ENCODE peak calls at places on chromosomes 6 and 20, in four cellular contexts. J is SK-N-SH, Z is HepG2, O is GM12878. D is an unnamed sample.

GRCh38 chr6:144480518-144480917 is 195.4 kb downstream of the UTRN start:
- DNase-seq in J (no peak), Z (no peak), O (no peak), D (no peak)

GRCh38 chr20:53677447-53678314 is 84.0 kb upstream of the ZNF217 start:
- DNase-seq in J (no peak), Z (peak), O (no peak), D (peak)

GRCh38 chr20:4949833-4950178 is 51.5 kb downstream of the SLC23A2 start:
- DNase-seq in J (peak), Z (peak), O (no peak), D (peak)

GRCh38 chr20:58967652-58968429 is 13.2 kb upstream of the NELFCD start:
- DNase-seq in J (no peak), Z (no peak), O (no peak), D (no peak)

GRCh38 chr20:15239542-15240206 is 902.3 kb upstream of the FLRT3 start:
- DNase-seq in J (no peak), Z (no peak), O (no peak), D (no peak)

GRCh38 chr20:56689852-56690485 is 60.9 kb downstream of the TFAP2C start:
- DNase-seq in J (no peak), Z (no peak), O (no peak), D (no peak)

GRCh38 chr6:20978176-20978614 is 443.9 kb downstream of the CDKAL1 start:
- DNase-seq in J (no peak), Z (no peak), O (peak), D (no peak)

GRCh38 chr20:2149507-2149906 is 47.9 kb downstream of the STK35 start:
- DNase-seq in J (no peak), Z (no peak), O (no peak), D (no peak)

GRCh38 chr20:10578607-10579006 is 95.2 kb downstream of the JAG1 start:
- DNase-seq in J (no peak), Z (peak), O (no peak), D (no peak)

GRCh38 chr20:5070570-5070969 is 49.2 kb downstream of the PCNA start:
- DNase-seq in J (no peak), Z (peak), O (no peak), D (no peak)

GRCh38 chr6:107230448-107230847 is 115.1 kb upstream of the BEND3 start:
- DNase-seq in J (no peak), Z (no peak), O (no peak), D (no peak)

GRCh38 chr6:31750411-31751022 is 10.7 kb downstream of the MSH5 start:
- DNase-seq in J (no peak), Z (no peak), O (no peak), D (peak)

GRCh38 chr6:97850458-97851218 is 567.6 kb upstream of the MMS22L start:
- DNase-seq in J (no peak), Z (no peak), O (no peak), D (no peak)

GRCh38 chr6:125236536-125237327 is 65.0 kb downstream of the HDDC2 start:
- DNase-seq in J (no peak), Z (no peak), O (no peak), D (no peak)

GRCh38 chr6:3240595-3240994 is 13.1 kb upstream of the TUBB2B start:
- DNase-seq in J (no peak), Z (no peak), O (no peak), D (no peak)

GRCh38 chr6:107179004-107179403 is 63.7 kb upstream of the BEND3 start:
- DNase-seq in J (no peak), Z (no peak), O (no peak), D (peak)

GRCh38 chr20:7503501-7503900 is 436.8 kb downstream of the HAO1 start:
- DNase-seq in J (no peak), Z (no peak), O (no peak), D (no peak)

GRCh38 chr6:97947841-97948240 is 664.8 kb upstream of the MMS22L start:
- DNase-seq in J (peak), Z (peak), O (no peak), D (no peak)

GRCh38 chr20:44901972-44902371 is 7.9 kb upstream of the PABPC1L start:
- DNase-seq in J (no peak), Z (no peak), O (no peak), D (no peak)

GRCh38 chr6:106618324-106618723 is 11.0 kb downstream of the RTN4IP1 start:
- DNase-seq in J (no peak), Z (no peak), O (no peak), D (no peak)

GRCh38 chr6:128519132-128519930 is 1.1 kb downstream of the PTPRK start:
- DNase-seq in J (peak), Z (peak), O (no peak), D (no peak)

GRCh38 chr20:39248851-39249485 is 286.8 kb downstream of the DHX35 start:
- DNase-seq in J (no peak), Z (no peak), O (no peak), D (no peak)

GRCh38 chr6:97175806-97176205 is 107.2 kb downstream of the MMS22L start:
- DNase-seq in J (no peak), Z (no peak), O (no peak), D (no peak)

GRCh38 chr20:12827796-12828406 is 180.9 kb upstream of the SPTLC3 start:
- DNase-seq in J (no peak), Z (no peak), O (no peak), D (no peak)

GRCh38 chr6:113361014-113361645 is 496.0 kb upstream of the MARCKS start:
- DNase-seq in J (no peak), Z (peak), O (no peak), D (no peak)

GRCh38 chr6:76518443-76518842 is 446.0 kb upstream of the IMPG1 start:
- DNase-seq in J (no peak), Z (no peak), O (no peak), D (no peak)

GRCh38 chr6:167130008-167130677 is 7.2 kb downstream of the CCR6 start:
- DNase-seq in J (no peak), Z (no peak), O (no peak), D (no peak)

GRCh38 chr6:95431637-95432228 is 145.6 kb upstream of the MANEA start:
- DNase-seq in J (peak), Z (peak), O (no peak), D (peak)

GRCh38 chr6:132081338-132081737 is 130.2 kb upstream of the CCN2 start:
- DNase-seq in J (no peak), Z (no peak), O (no peak), D (no peak)

GRCh38 chr20:32282461-32282860 is 5.0 kb downstream of the KIF3B start:
- DNase-seq in J (no peak), Z (no peak), O (no peak), D (no peak)

GRCh38 chr20:33554914-33555420 is 65.1 kb downstream of the CBFA2T2 start:
- DNase-seq in J (no peak), Z (peak), O (peak), D (peak)

GRCh38 chr6:106870069-106870468 is 104.5 kb downstream of the CD24 start:
- DNase-seq in J (no peak), Z (peak), O (no peak), D (no peak)

GRCh38 chr6:41160933-41161332 is 2.0 kb downstream of the TREM2 start:
- DNase-seq in J (no peak), Z (no peak), O (no peak), D (no peak)

GRCh38 chr6:41161380-41161779 is 1.5 kb downstream of the TREM2 start:
- DNase-seq in J (no peak), Z (no peak), O (no peak), D (no peak)

GRCh38 chr6:41157323-41157722 is 3.2 kb upstream of the TREML1 start:
- DNase-seq in J (no peak), Z (no peak), O (no peak), D (no peak)

GRCh38 chr6:41161851-41162552 is 914 bp downstream of the TREM2 start:
- DNase-seq in J (no peak), Z (no peak), O (no peak), D (no peak)

GRCh38 chr6:41159415-41160082 is 3.4 kb downstream of the TREM2 start:
- DNase-seq in J (no peak), Z (no peak), O (no peak), D (no peak)
- TF ChIP-seq MAX in J (no peak), Z (no peak), O (no peak), D (no peak)

DNA sequence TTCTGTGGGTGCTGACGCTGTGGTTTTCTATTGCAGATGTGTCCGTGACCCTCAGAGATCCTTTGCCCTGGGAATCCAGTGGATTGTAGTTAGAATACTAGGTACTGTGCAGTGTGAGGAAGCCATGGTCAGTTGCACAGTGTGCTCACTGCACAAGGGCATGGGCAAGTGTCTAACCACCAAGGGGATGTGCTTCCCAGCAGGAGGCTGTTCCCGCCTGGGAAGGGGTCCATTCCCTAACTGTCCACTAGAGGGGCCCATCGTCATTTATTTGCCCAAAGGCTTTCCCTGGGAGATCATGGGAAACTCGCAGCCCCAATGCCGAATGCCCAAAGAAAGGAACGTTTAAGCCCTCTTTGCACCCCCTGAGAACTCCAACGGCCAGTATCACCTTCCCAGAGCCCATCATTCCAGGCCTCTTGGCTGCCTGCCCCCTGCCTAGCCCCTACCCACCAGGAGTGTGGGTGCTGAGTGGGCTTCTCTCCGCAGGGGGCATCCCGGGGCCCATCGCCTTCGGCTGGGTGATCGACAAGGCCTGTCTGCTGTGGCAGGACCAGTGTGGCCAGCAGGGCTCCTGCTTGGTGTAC is 26.2 kb downstream of the SLCO4A1 start:
- DNase-seq in J (peak), Z (peak), O (no peak), D (peak)
- TF ChIP-seq MXI1 in J (no peak), Z (no peak), O (no peak), D (no peak)

GRCh38 chr20:3744806-3745685 is 12.6 kb downstream of the HSPA12B start:
- DNase-seq in J (peak), Z (peak), O (no peak), D (peak)
- TF ChIP-seq MAX in J (no peak), Z (peak), O (no peak), D (peak)

DNA sequence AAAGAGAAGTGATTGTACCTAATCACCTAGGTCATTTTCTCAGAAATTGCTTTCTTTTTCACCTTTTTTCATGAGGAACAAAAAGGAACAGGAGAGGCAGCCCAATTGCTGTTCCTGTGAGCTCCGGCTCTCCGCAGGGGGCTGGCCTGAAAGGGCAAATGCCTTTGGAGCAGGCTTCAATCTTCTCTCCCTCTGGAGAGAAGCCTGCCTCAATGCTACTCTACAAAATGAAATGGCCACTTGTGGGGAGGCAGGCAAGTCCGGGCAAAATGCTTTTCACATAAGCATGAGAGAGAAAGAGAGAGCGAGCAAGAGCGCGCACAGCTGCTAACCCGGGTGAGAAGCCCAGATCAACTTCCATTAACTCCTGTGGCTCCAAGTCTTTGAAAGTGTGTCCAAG is 357.0 kb upstream of the SULF2 start:
- DNase-seq in J (no peak), Z (no peak), O (no peak), D (no peak)
- TF ChIP-seq MXI1 in J (no peak), Z (no peak), O (no peak), D (no peak)

GRCh38 chr6:165662671-165663282 is at the start of gene PDE10A:
- DNase-seq in J (peak), Z (no peak), O (no peak), D (no peak)
- TF ChIP-seq MAX in J (no peak), Z (no peak), O (no peak), D (no peak)

DNA sequence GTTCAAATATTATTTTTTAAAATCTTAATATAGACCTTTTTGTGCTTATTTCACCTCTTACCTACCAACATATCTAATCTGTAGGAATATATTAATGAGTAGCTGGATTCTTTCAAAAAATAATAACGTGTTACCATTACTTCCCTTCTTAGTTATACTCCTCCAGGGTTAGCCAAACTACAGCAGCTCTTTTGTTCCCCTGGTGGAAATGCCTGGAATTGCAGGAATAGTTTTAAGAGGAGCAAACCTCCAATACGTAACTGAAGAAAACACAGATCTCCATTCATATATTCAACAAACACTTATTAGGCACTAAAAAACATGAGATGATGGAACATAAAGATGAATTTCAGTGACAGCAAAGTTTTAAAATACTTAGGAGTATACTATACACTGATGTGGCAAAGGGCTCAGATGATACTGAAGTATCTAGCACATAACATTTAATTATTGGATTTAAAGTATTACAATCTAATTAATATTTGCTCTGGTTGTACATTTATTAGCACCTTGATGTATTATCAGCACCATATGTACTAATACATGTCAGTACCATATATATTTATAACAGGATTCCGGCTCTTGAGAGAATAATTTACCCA is 78.3 kb downstream of the TBX18 start:
- DNase-seq in J (peak), Z (peak), O (no peak), D (peak)
- TF ChIP-seq MXI1 in J (no peak), Z (no peak), O (no peak), D (no peak)

GRCh38 chr20:18615020-18615652 is 27.3 kb downstream of the DTD1 start:
- DNase-seq in J (no peak), Z (no peak), O (no peak), D (no peak)
- TF ChIP-seq MAX in J (no peak), Z (no peak), O (no peak), D (no peak)

GRCh38 chr6:148535976-148536375 is 193.3 kb downstream of the SASH1 start:
- DNase-seq in J (no peak), Z (no peak), O (no peak), D (no peak)

GRCh38 chr6:148532698-148533097 is 190.1 kb downstream of the SASH1 start:
- DNase-seq in J (no peak), Z (no peak), O (no peak), D (no peak)

GRCh38 chr6:148530976-148531375 is 188.3 kb downstream of the SASH1 start:
- DNase-seq in J (no peak), Z (no peak), O (no peak), D (no peak)

GRCh38 chr6:148534871-148535270 is 192.2 kb downstream of the SASH1 start:
- DNase-seq in J (no peak), Z (no peak), O (no peak), D (no peak)

DNA sequence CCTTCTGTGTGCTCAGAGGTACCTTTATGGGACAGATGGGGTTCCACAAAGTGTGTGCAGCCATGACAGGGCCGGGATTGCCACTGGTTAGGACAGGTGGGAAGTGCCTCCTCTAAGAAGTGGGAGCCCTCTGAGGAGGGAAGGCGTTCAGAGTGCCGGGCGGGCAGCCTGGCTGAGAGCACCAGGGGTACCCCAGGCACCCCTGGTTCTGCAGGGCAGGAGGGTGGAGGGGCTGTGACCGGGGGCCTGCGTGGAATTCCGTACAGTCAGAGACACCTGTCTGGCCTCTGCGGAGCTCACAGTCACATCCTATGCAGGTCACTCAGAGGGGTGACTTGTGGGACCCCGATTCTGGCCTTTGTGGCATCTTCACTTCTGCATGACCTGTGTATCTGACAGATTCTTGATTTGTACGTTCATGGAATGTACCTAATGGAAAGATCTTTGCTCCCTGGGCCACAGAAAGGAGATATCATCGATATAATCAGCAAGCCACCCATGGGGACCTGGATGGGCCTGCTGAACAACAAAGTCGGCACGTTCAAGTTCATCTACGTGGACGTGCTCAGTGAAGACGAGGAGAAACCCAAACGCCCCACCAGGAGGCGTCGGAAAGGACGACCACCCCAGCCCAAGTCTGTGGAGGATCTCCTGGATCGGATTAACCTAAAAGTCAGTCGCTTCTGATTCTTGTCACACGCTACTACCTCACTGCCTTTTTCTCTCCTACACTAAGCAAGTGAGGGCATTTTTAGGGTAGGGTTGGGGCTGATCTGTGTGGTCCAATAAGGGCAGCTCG is 190.9 kb downstream of the SASH1 start:
- DNase-seq in J (no peak), Z (no peak), O (no peak), D (no peak)
- TF ChIP-seq MXI1 in J (no peak), Z (no peak), O (no peak), D (no peak)

D was measured in K562.